ENCODE peak calls at places on chromosomes 4 and X, in four cellular contexts. Z is SK-N-SH, A is HepG2, G is H1. C is an unnamed sample.

GRCh38 chr4:13907255-13907751 is 279.8 kb upstream of the BOD1L1 start:
- DNase-seq in Z (no peak), A (peak), G (no peak), C (no peak)

GRCh38 chr4:141913928-141914327 is 277.5 kb downstream of the IL15 start:
- DNase-seq in Z (no peak), A (no peak), G (no peak), C (no peak)

GRCh38 chr4:55851885-55852284 is 1.6 kb upstream of the EXOC1 start:
- DNase-seq in Z (no peak), A (peak), G (no peak), C (no peak)

GRCh38 chr4:180827193-180827592 is 1416.0 kb upstream of the TENM3 start:
- DNase-seq in Z (no peak), A (peak), G (no peak), C (no peak)

GRCh38 chr4:71607780-71608673 is 175.9 kb downstream of the GC start:
- DNase-seq in Z (no peak), A (peak), G (no peak), C (no peak)

GRCh38 chrX:118526149-118526548 is 30.5 kb downstream of the DOCK11 start:
- DNase-seq in Z (no peak), A (no peak), G (no peak), C (no peak)

GRCh38 chrX:150456466-150456865 is 93.3 kb downstream of the MAMLD1 start:
- DNase-seq in Z (no peak), A (peak), G (no peak), C (no peak)

GRCh38 chr4:151359576-151359975 is 34.2 kb upstream of the SH3D19 start:
- DNase-seq in Z (peak), A (no peak), G (no peak), C (no peak)

GRCh38 chrX:123833387-123833786 is 26.5 kb upstream of the XIAP start:
- DNase-seq in Z (peak), A (peak), G (peak), C (peak)

GRCh38 chrX:95919605-95920004 is 765.0 kb upstream of the DIAPH2 start:
- DNase-seq in Z (no peak), A (no peak), G (no peak), C (no peak)

GRCh38 chrX:129759576-129760061 is 20.1 kb upstream of the SASH3 start:
- DNase-seq in Z (no peak), A (no peak), G (no peak), C (no peak)

GRCh38 chr4:8040607-8041006 is 100.9 kb upstream of the AFAP1 start:
- DNase-seq in Z (no peak), A (no peak), G (no peak), C (no peak)

GRCh38 chr4:1318046-1318375 is 28.3 kb downstream of the MAEA start:
- DNase-seq in Z (no peak), A (no peak), G (no peak), C (no peak)

GRCh38 chrX:121103381-121103780 is 56.0 kb downstream of the GLUD2 start:
- DNase-seq in Z (no peak), A (no peak), G (no peak), C (no peak)

GRCh38 chrX:151871244-151871643 is 41.4 kb upstream of the MAGEA4 start:
- DNase-seq in Z (no peak), A (peak), G (no peak), C (no peak)

GRCh38 chr4:83996254-83996653 is 460.3 kb downstream of the GPAT3 start:
- DNase-seq in Z (no peak), A (no peak), G (no peak), C (no peak)

GRCh38 chr4:175033162-175033561 is 115.0 kb downstream of the ADAM29 start:
- DNase-seq in Z (no peak), A (no peak), G (no peak), C (no peak)

GRCh38 chrX:54748626-54749025 is 49.4 kb downstream of the ITIH6 start:
- DNase-seq in Z (no peak), A (no peak), G (no peak), C (no peak)

GRCh38 chrX:152641996-152642395 is 4.3 kb downstream of the GABRQ start:
- DNase-seq in Z (peak), A (no peak), G (no peak), C (no peak)

GRCh38 chr4:20890752-20891151 is 190.5 kb downstream of the PACRGL start:
- DNase-seq in Z (no peak), A (no peak), G (no peak), C (no peak)

GRCh38 chrX:72305286-72306084 is at the start of gene CITED1:
- DNase-seq in Z (peak), A (no peak), G (no peak), C (no peak)

GRCh38 chr4:150069361-150069760 is 8.9 kb upstream of the DCLK2 start:
- DNase-seq in Z (no peak), A (no peak), G (no peak), C (no peak)

GRCh38 chr4:152534541-152535231 is 1.2 kb downstream of the FBXW7 start:
- DNase-seq in Z (peak), A (no peak), G (no peak), C (no peak)

GRCh38 chr4:41435509-41435908 is 102.4 kb upstream of the LIMCH1 start:
- DNase-seq in Z (no peak), A (no peak), G (no peak), C (no peak)

GRCh38 chr4:120749445-120750151 is 172.9 kb downstream of the PRDM5 start:
- DNase-seq in Z (no peak), A (no peak), G (no peak), C (peak)

GRCh38 chr4:20203508-20203907 is 48.2 kb upstream of the SLIT2 start:
- DNase-seq in Z (no peak), A (no peak), G (no peak), C (no peak)

GRCh38 chrX:3286196-3286920 is 60.1 kb downstream of the MXRA5 start:
- DNase-seq in Z (no peak), A (no peak), G (no peak), C (no peak)

GRCh38 chr4:15774020-15774420 is 4.1 kb upstream of the CD38 start:
- DNase-seq in Z (no peak), A (no peak), G (no peak), C (no peak)

GRCh38 chr4:25449270-25449669 is 72.2 kb downstream of the ANAPC4 start:
- DNase-seq in Z (no peak), A (no peak), G (no peak), C (no peak)

GRCh38 chrX:21723097-21723496 is 34.8 kb downstream of the SMPX start:
- DNase-seq in Z (no peak), A (no peak), G (no peak), C (no peak)

GRCh38 chr4:114659386-114660008 is 60.9 kb downstream of the UGT8 start:
- DNase-seq in Z (peak), A (peak), G (peak), C (peak)

GRCh38 chr4:30714408-30715031 is 5.6 kb upstream of the PCDH7 start:
- DNase-seq in Z (peak), A (peak), G (no peak), C (no peak)

GRCh38 chr4:54685810-54686209 is 28.1 kb downstream of the KIT start:
- DNase-seq in Z (no peak), A (no peak), G (no peak), C (no peak)

GRCh38 chr4:80521438-80521837 is 185.9 kb downstream of the CFAP299 start:
- DNase-seq in Z (no peak), A (no peak), G (no peak), C (no peak)

GRCh38 chr4:20297800-20298199 is 46.1 kb downstream of the SLIT2 start:
- DNase-seq in Z (no peak), A (no peak), G (no peak), C (no peak)

GRCh38 chr4:8345053-8345945 is 75.7 kb downstream of the HTRA3 start:
- DNase-seq in Z (no peak), A (no peak), G (no peak), C (no peak)

GRCh38 chr4:60794372-60794771 is 405.8 kb upstream of the ADGRL3 start:
- DNase-seq in Z (no peak), A (no peak), G (no peak), C (no peak)

GRCh38 chr4:69546121-69546520 is 50.4 kb upstream of the UGT2B4 start:
- DNase-seq in Z (no peak), A (no peak), G (no peak), C (no peak)

DNA sequence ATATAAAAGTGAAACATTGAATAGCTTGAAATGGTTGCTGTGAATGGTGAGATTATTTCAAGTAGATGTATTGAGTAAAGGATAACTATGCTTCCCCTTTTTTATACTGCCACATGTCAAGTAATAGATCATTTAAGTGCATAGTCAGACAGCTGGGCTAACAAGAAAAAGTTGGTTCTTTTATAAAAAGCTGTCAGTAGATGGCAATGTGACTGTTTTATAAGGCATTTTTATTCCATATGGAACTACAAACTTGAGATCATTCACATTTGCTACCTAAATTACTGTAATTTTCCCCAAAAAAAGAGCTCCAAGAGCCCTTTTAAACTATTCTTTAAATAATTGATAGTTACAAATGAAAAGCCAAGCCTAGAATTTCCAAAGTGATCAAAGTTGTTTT is 831.0 kb downstream of the C4orf33 start:
- DNase-seq in Z (no peak), A (no peak), G (no peak), C (no peak)
- TF ChIP-seq TCF12 in Z (no peak), A (no peak), G (no peak), C (no peak)

GRCh38 chrX:20664774-20665173 is 398.1 kb upstream of the RPS6KA3 start:
- DNase-seq in Z (no peak), A (no peak), G (no peak), C (no peak)
- TF ChIP-seq TCF12 in Z (no peak), A (no peak), G (no peak), C (no peak)

GRCh38 chr4:27013012-27013411 is 152.4 kb downstream of the STIM2 start:
- DNase-seq in Z (no peak), A (no peak), G (no peak), C (no peak)

GRCh38 chr4:27011401-27011800 is 150.8 kb downstream of the STIM2 start:
- DNase-seq in Z (no peak), A (no peak), G (no peak), C (no peak)

GRCh38 chr4:27009539-27009938 is 148.9 kb downstream of the STIM2 start:
- DNase-seq in Z (no peak), A (no peak), G (no peak), C (no peak)

GRCh38 chr4:27008693-27009092 is 148.1 kb downstream of the STIM2 start:
- DNase-seq in Z (no peak), A (no peak), G (no peak), C (no peak)

DNA sequence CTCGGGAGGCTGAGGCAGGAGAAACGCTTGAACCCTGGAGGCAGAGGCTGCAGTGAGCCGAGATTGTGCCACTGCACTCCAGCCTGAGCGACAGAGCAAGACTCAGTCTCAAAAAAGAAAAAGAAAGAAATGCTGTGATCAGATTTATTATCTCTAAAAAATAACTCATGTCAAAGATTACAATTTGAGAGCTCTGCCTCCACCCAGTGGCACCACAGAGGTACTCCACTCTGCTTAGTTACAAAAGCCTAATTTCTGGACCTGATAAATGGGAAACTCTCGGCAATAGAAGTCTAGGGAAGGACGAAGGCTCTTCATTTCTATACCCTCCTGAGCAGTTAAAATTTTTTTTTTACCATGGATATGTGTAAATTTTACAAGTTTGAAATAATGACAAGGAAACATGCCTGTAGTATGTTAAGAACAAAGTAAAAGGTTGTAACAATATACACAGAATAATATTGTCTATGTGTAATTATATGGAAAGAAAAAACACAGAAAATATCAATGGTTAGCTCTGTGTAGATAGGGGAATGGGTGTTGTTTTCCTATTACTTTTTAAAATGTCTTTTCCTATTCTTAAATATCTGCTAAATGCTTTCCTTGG is 149.8 kb downstream of the STIM2 start:
- DNase-seq in Z (peak), A (peak), G (no peak), C (peak)
- TF ChIP-seq TCF12 in Z (no peak), A (no peak), G (no peak), C (no peak)

GRCh38 chr4:26985836-26986235 is 125.2 kb downstream of the STIM2 start:
- DNase-seq in Z (no peak), A (no peak), G (no peak), C (peak)
- TF ChIP-seq TCF12 in Z (no peak), A (no peak), G (no peak), C (peak)

GRCh38 chr4:17812801-17813200 is 2.0 kb downstream of the NCAPG start:
- DNase-seq in Z (no peak), A (no peak), G (no peak), C (no peak)

GRCh38 chr4:17814140-17814539 is 3.4 kb downstream of the NCAPG start:
- DNase-seq in Z (no peak), A (no peak), G (no peak), C (no peak)

GRCh38 chr4:17812125-17812524 is 1.3 kb downstream of the NCAPG start:
- DNase-seq in Z (no peak), A (no peak), G (no peak), C (no peak)

GRCh38 chr4:17816142-17816541 is 5.4 kb downstream of the NCAPG start:
- DNase-seq in Z (no peak), A (no peak), G (no peak), C (no peak)

DNA sequence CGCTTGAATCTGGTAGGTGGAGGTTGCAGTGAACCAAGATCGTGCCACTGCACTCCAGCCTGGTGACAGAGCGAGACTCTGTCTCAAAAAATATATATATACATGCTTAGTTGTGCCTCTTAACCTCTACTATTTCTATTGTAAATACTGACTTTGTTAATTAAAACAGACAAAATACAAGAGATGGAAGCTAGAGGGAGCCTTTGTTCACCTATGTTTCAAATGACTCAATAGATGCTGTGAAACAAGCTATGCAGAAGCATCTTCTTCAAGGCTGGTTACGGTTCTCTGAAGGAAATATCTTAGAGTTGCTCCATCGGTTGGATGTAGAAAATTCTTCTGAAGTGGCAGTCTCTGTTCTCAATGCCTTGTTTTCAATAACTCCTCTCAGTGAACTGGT is 6.2 kb downstream of the NCAPG start:
- DNase-seq in Z (peak), A (peak), G (no peak), C (peak)
- TF ChIP-seq TCF12 in Z (no peak), A (no peak), G (no peak), C (no peak)

DNA sequence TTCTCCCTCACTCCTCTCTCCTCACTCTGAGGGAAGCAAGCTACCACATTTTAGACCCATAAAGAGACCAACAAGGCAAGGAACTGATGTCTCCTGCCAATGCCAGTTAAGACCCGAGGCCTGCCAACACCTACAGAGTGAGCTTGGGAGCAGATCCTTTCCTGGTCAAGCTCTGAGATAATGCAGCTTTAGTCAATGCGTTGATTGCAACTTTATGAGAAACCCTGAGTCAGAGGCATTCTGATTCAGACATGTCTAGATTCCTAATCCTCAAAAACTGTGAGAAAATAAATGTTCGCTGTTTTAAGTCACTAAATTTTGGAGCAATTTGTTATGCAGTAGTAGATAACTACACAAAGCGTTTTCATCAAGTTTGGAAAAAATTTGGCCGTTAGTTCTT is 115.5 kb downstream of the JADE1 start:
- DNase-seq in Z (no peak), A (no peak), G (no peak), C (no peak)
- TF ChIP-seq TCF12 in Z (no peak), A (no peak), G (no peak), C (no peak)

GRCh38 chr4:3868841-3869572 is 102.8 kb downstream of the ADRA2C start:
- DNase-seq in Z (no peak), A (no peak), G (no peak), C (no peak)
- TF ChIP-seq TCF12 in Z (no peak), A (no peak), G (no peak), C (no peak)

GRCh38 chrX:47941423-47941822 is 62.4 kb downstream of the ZNF182 start:
- DNase-seq in Z (no peak), A (no peak), G (no peak), C (no peak)

GRCh38 chrX:47940448-47940847 is 63.3 kb downstream of the ZNF182 start:
- DNase-seq in Z (no peak), A (no peak), G (no peak), C (no peak)

GRCh38 chrX:47936940-47937317 is 66.9 kb downstream of the ZNF182 start:
- DNase-seq in Z (no peak), A (no peak), G (no peak), C (no peak)

GRCh38 chrX:47936224-47936939 is 67.4 kb downstream of the ZNF182 start:
- DNase-seq in Z (no peak), A (no peak), G (no peak), C (no peak)
- TF ChIP-seq TCF12 in Z (no peak), A (no peak), G (peak), C (no peak)

GRCh38 chrX:37763400-37763799 is 16.5 kb upstream of the CYBB start:
- DNase-seq in Z (no peak), A (no peak), G (no peak), C (no peak)

GRCh38 chrX:37765507-37765906 is 14.4 kb upstream of the CYBB start:
- DNase-seq in Z (no peak), A (no peak), G (no peak), C (no peak)

DNA sequence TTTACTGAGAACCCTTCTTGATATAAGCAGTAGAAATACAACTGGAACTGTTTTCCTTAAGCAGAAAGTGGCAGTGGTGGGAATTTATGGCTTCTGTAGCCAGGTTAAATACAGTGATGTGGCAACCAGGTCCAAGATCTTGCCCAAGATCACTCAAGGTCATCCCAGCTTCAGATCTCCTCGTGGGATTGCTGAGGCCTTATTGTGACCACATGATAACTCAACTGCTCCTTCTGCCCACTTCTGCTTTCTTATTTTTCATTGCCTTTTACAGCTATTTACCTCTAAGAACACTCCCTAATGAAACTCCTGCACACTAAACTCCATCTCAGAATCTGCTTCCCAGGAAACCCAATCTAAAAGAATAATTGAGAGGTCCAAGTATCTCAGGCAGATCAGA is 12.4 kb upstream of the CYBB start:
- DNase-seq in Z (no peak), A (no peak), G (no peak), C (no peak)
- TF ChIP-seq TCF12 in Z (no peak), A (no peak), G (no peak), C (no peak)

DNA sequence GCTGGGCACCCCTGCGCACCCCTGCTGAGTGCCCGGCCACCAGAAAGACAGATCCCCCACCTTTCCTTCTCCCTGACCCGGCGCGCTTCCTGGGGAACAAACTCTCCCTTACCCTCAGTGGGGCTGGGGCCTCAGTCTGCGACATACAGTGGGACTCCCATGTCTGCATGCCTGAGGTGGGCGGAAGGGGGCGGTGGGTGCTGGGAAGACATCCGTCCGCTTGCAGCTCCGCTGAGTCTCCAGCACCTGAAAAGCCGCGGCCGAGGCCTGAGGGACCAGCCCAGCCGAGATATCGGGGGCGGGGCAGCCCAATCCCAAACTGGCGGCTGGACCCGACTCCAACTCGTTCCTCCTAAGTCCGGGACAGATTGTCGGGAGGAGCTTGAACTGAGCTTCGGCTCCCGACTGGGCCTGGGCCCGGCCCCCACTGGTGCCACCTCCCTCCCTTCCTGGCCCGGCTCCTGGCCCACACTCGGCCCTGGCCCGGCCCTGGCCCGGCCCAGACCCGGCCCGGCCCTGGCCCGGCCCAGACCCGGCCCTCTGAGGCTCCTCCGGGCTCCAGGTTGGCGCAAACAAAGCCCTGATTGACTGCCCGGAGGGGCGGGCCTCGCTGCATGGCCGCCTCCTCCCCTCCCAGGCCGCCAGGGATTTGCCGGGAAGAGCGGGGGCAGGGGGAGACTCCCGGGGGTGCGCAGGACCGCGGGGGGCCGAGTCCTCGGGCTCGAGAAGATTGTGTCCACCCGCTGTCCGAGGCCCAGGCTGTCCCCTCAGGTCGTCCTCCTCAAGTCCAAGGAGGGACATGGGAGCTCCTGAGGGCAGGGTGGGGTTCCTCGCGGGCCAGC is 878 bp upstream of the SLC16A2 start:
- DNase-seq in Z (peak), A (no peak), G (peak), C (no peak)
- TF ChIP-seq TCF12 in Z (no peak), A (no peak), G (no peak), C (no peak)

C was measured in GM12878.